ENCODE peak calls at places on chromosomes 5 and 9, in four cellular contexts. V, P, E and R are unnamed samples. For H3K36me3 and H3K27me3, the result is how much of the 10 kb centered on the place peaks cover.

GRCh38 chr5:178997191-178997590 is 2.1 kb upstream of the GRM6 start:
- DNase-seq in V (no peak), P (no peak), E (no peak), R (no peak)

GRCh38 chr9:108835831-108836230 is 20.0 kb downstream of the ACTL7B start:
- DNase-seq in P (no peak), V (no peak), E (no peak), R (no peak)

GRCh38 chr5:51872144-51872543 is 488.9 kb downstream of the ISL1 start:
- DNase-seq in P (no peak), E (no peak), V (no peak), R (no peak)

GRCh38 chr9:122053951-122054350 is 39.2 kb downstream of the TTLL11 start:
- DNase-seq in P (no peak), E (no peak), V (no peak), R (no peak)

GRCh38 chr5:131758520-131758900 is 38.3 kb downstream of the FNIP1 start:
- DNase-seq in E (no peak), P (no peak), V (no peak), R (no peak)

GRCh38 chr9:137645211-137645610 is 26.4 kb downstream of the EHMT1 start:
- DNase-seq in V (no peak), P (no peak), E (no peak), R (no peak)

GRCh38 chr9:2691626-2692025 is 25.7 kb upstream of the KCNV2 start:
- DNase-seq in E (no peak), V (no peak), P (no peak), R (no peak)

GRCh38 chr9:134403682-134404301 is 77.5 kb downstream of the RXRA start:
- DNase-seq in V (peak), P (no peak), E (peak), R (peak)

GRCh38 chr9:94554439-94555331 is at the start of gene PCAT7:
- DNase-seq in P (peak), V (no peak), E (no peak), R (peak)

DNA sequence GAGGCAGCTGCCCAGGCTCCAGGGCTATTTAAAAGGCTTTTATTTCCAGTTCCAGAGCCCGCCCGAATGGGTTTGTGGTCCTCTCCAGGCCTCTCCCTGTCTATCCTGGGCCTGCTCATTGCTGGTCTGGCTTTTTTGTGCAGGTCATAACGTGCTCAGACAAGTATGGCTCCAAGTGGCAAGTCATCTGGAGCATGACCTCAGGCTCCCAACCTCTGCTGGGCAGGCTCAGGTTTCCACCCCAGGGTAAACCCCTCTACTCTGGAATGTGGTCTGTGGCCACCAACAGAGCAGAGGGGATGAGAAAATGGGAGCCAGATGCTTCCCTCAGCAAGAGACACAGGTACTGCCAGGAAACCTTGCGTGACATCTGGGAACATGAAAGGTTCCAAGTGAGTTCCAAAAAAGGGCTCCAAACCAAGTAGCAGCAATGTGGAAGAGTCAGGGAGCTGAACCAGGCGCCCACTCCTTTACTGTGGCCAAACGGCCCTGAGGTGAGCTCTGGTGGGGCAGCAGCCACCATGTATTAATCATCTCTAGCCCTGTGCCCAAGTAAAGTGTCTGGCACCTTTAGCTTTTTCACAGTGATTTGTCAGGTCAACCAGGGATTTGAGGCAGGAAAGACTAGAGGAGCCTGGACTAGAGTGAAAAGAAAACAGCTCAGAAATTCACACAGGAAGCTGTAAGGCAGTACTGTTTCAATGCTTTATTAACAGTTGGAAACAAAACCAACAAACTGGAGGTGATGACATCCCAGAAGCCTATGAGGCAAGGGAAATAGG is 25.6 kb downstream of the PCDHGC5 start:
- DNase-seq in P (no peak), E (no peak), V (peak), R (no peak)
- H3K27ac ChIP-seq in P (no peak), E (peak), V (peak), R (peak)

GRCh38 chr9:16341176-16341575 is 529.3 kb downstream of the BNC2 start:
- DNase-seq in V (no peak), P (no peak), E (no peak), R (no peak)
- H3K36me3 ChIP-seq in V (under half), P (under half), E (under half), R (under half)

DNA sequence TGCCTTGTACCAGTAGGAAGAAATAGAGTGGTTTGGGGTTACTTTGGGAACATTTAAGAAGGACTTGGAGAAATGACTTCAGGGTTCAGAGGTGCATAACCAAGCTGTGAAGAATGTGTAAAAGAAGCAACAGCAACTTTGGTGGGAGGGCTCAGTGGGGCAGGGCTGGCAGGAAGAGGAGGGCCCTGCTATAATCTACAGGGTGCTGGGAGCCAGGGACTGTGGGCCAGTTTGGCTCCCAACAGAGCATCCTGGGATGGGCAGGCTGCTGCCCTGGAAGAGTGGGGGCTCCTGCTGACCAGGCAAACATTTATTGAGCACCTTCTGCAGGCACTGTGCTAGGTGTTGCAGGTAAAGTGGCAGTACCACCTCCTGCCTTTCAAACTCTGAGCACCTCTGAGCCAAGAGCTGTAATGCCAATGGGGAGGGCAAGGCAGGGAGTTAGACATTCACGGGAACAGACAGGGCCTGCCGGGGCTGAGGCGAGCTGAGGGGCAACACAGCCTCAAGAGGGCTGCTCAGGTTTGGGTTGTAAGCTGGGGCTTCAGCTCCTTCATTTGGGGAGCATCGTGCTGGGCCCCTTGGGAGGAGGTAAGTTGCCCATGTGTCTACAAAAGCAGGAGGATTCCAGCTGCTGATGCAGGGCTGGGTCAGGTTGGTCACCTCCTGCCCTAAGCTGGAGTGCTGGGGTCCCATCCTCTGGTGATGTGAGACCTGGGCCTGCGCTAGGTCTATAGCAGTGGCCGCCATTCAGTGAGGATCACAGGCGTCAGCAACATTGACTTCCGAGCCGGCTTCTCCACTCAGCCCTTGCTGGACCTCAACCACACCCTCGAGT is 30.6 kb downstream of the HMCN2 start:
- DNase-seq in V (no peak), P (peak), E (no peak), R (no peak)
- H3K27me3 ChIP-seq in V (under half), P (under half), E (under half), R (under half)

GRCh38 chr9:72473474-72474241 is 47.8 kb upstream of the TMC1 start:
- DNase-seq in P (no peak), V (no peak), E (no peak), R (no peak)
- H3K27ac ChIP-seq in P (no peak), V (no peak), E (no peak), R (no peak)

DNA sequence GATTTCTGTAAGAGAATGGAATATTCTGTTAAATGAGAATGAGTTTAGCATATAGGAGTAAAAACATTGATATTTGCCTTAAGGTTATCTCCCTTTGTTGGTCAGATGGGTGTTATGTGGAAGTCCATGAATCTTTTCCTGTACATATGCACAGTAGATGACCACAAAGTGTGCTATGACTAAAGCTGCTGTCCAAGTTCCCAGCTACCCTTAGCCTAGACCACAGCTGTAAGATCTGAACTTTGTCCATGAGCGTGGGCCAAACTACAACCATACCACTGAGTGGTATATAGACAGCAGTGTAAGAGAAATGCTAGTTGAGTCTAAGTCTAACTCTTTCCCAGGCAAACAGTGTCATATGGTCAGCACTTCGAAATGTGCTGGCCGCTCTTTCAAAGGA is 48.8 kb downstream of the CD180 start:
- DNase-seq in P (no peak), V (no peak), E (no peak), R (no peak)
- H3K36me3 ChIP-seq in P (under half), V (under half), E (under half), R (under half)

DNA sequence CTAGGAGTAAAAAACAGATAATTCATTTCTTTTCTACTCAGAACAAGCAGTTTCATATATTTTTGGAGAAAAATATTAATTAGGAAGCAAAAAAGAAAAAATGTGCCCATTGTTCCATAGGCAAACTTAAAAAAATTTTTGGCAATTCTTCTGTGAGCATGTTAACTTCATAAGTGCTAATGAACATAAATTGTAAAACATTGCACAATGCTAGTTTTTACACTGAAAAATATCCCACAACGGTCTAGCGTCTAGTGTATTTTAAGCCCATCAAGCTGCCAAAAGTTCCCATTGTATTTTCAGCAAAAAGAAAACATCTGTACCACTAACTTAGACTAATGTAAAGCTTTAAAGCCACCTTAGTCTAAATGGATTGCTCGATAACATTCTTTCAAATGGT is 2.8 kb downstream of the NR6A1 start:
- DNase-seq in E (no peak), V (no peak), P (no peak), R (no peak)
- H3K27me3 ChIP-seq in E (under half), V (under half), P (under half), R (under half)